ENCODE peak calls at places on chromosomes 4 and X, in four cellular contexts. G is epithelial cell of esophagus; A is activated T-helper 1 cell treated with anti-CD3 and anti-CD28 coated beads, Interleukin-2, amount 50 U/mL, for 16 hours; C is neuronal stem cell. D is an unnamed sample.

GRCh38 chrX:1658083-1658463 is 43.2 kb downstream of the ASMT start:
- DNase-seq in A (no peak), G (no peak), C (no peak), D (no peak)

GRCh38 chr4:96131186-96131585 is 291.3 kb downstream of the PDHA2 start:
- DNase-seq in G (no peak), C (no peak), A (no peak), D (no peak)

GRCh38 chr4:52248836-52249235 is 197.7 kb downstream of the SPATA18 start:
- DNase-seq in C (no peak), A (no peak), G (peak), D (no peak)

GRCh38 chr4:116385583-116385982 is 699.8 kb downstream of the TRAM1L1 start:
- DNase-seq in C (no peak), G (no peak), A (no peak), D (no peak)

GRCh38 chr4:105196523-105197145 is 50.0 kb downstream of the TET2 start:
- DNase-seq in G (peak), A (no peak), C (no peak), D (peak)

GRCh38 chr4:16516796-16517413 is 290.6 kb upstream of the TAPT1 start:
- DNase-seq in C (no peak), G (peak), A (no peak), D (peak)

GRCh38 chr4:2886161-2886560 is 42.5 kb downstream of the ADD1 start:
- DNase-seq in C (no peak), G (no peak), A (no peak), D (no peak)

GRCh38 chr4:69383281-69383680 is 103.0 kb downstream of the UGT2B28 start:
- DNase-seq in A (no peak), G (no peak), C (no peak), D (no peak)

GRCh38 chrX:154719132-154719675 is 31.7 kb downstream of the GAB3 start:
- DNase-seq in A (no peak), C (no peak), G (peak), D (no peak)

GRCh38 chr4:8891255-8891645 is 19.6 kb upstream of the HMX1 start:
- DNase-seq in G (no peak), A (no peak), C (no peak), D (no peak)